ENCODE peak calls at places on chromosomes 2 and 18, in nine cellular contexts. L is GM12865, A is hepatocyte, B is K562, T is fibroblast of lung, Q is fibroblast of mammary gland, O is heart left ventricle, K is ovary, R is endothelial cell. E is an unnamed sample.

GRCh38 chr18:45730832-45731545 is 7.0 kb downstream of the SLC14A1 start:
- DNase-seq in L (no peak), A (no peak), B (no peak), T (peak; percentile 89), Q (peak; percentile 92), O (no peak), K (no peak), R (no peak), E (no peak)

GRCh38 chr2:233473878-233474277 is 92.7 kb downstream of the USP40 start:
- DNase-seq in L (no peak), A (no peak), B (no peak), T (no peak), Q (no peak), O (no peak), K (no peak), R (no peak), E (no peak)

GRCh38 chr18:3029215-3029972 is 16.4 kb upstream of the LPIN2 start:
- DNase-seq in L (no peak), A (peak; percentile 67), B (peak; percentile 61), T (peak; percentile 24), Q (no peak), O (no peak), K (no peak), R (no peak), E (no peak)

GRCh38 chr2:105127288-105127915 is 89.5 kb downstream of the MRPS9 start:
- DNase-seq in L (no peak), A (no peak), B (no peak), T (no peak), Q (no peak), O (no peak), K (no peak), R (no peak), E (no peak)

GRCh38 chr2:176178271-176178806 is 10.1 kb upstream of the HOXD1 start:
- DNase-seq in L (peak; percentile 22), A (no peak), B (no peak), T (peak; percentile 91), Q (peak; percentile 57), O (no peak), K (peak; percentile 69), R (no peak), E (no peak)

GRCh38 chr18:75554644-75555043 is 127.1 kb upstream of the SMIM21 start:
- DNase-seq in L (no peak), A (no peak), B (no peak), T (no peak), Q (no peak), O (no peak), K (no peak), R (no peak), E (no peak)

GRCh38 chr2:8225257-8225656 is 456.6 kb upstream of the ID2 start:
- DNase-seq in L (no peak), A (no peak), B (no peak), T (no peak), Q (no peak), O (peak; percentile 50), K (peak; percentile 60), R (no peak), E (no peak)

GRCh38 chr2:133566967-133567645 is 1.2 kb downstream of the NCKAP5 start:
- DNase-seq in L (no peak), A (peak; percentile 81), B (no peak), T (peak; percentile 88), Q (peak; percentile 6), O (peak; percentile 82), K (no peak), R (no peak), E (no peak)

GRCh38 chr2:72681016-72681995 is 144.5 kb downstream of the EXOC6B start:
- DNase-seq in L (no peak), A (no peak), B (no peak), T (no peak), Q (no peak), O (no peak), K (no peak), R (no peak), E (no peak)

GRCh38 chr18:56358608-56359007 is 279.8 kb downstream of the TXNL1 start:
- DNase-seq in L (no peak), A (no peak), B (no peak), T (no peak), Q (no peak), O (no peak), K (no peak), R (no peak), E (no peak)

GRCh38 chr2:1627628-1628371 is 116.5 kb downstream of the PXDN start:
- DNase-seq in L (no peak), A (no peak), B (no peak), T (peak; percentile 86), Q (no peak), O (no peak), K (peak; percentile 21), R (no peak), E (no peak)

GRCh38 chr2:109333414-109334194 is 204.6 kb downstream of the SH3RF3 start:
- DNase-seq in L (no peak), A (no peak), B (no peak), T (no peak), Q (no peak), O (no peak), K (no peak), R (peak; percentile 38), E (no peak)

DNA sequence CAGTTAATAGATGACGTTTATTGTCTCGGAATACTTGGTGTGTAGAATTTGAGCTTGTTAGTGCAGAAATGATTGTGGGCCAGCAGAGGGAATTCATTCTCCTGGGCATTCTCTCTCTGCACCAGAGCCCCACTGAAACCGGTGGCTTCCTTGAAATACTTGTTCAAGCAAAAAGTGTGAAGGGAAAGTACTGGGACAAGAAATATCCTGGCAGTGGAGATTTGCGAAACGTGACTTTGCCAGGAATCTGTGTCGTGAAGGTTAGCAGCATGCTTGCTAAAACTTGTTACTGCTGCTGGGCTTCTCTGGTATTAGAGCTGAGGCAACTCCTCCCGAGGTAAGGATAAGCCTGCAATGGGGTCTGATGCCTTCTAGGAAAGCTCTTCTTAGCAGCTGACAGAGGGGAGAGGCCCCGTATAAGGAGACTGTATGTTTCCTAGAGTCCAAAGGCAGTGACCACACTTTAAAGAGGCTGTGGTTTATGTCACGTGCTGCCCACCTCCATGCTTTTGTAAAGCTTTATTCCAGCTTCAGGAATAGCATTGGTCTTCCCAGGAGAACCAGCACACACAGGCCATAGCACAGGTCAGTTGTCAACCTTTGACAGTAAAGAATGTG is 2.1 kb downstream of the ITGA6 start:
- DNase-seq in L (no peak), A (peak; percentile 50), B (no peak), T (peak; percentile 20), Q (no peak), O (no peak), K (no peak), R (no peak), E (no peak)
- TF ChIP-seq CTCF in L (no peak), A (no peak), B (no peak), T (no peak), Q (no peak), O (no peak), K (no peak), R (no peak), E (no peak)

GRCh38 chr2:48753228-48753627 is 2.3 kb downstream of the LHCGR start:
- DNase-seq in L (peak; percentile 17), A (no peak), B (no peak), T (no peak), Q (no peak), O (no peak), K (no peak), R (no peak), E (no peak)
- TF ChIP-seq CTCF in L (no peak), A (no peak), B (no peak), T (no peak), Q (no peak), O (no peak), K (no peak), R (no peak), E (no peak)

GRCh38 chr18:50044402-50044801 is 150.5 kb downstream of the MYO5B start:
- DNase-seq in L (no peak), A (peak; percentile 21), B (no peak), T (no peak), Q (no peak), O (no peak), K (no peak), R (no peak), E (no peak)
- TF ChIP-seq CTCF in L (no peak), A (no peak), B (no peak), T (no peak), Q (no peak), O (no peak), K (no peak), R (peak; percentile 17), E (no peak)

GRCh38 chr2:207528980-207529329 is 807 bp upstream of the CREB1 start:
- DNase-seq in L (peak; percentile 82), A (peak; percentile 56), B (peak; percentile 41), T (peak; percentile 44), Q (peak; percentile 46), O (no peak), K (no peak), R (peak; percentile 55), E (peak; percentile 61)

GRCh38 chr2:207530160-207531023 is 630 bp downstream of the CREB1 start:
- DNase-seq in L (peak; percentile 66), A (peak; percentile 54), B (peak; percentile 42), T (peak; percentile 25), Q (peak; percentile 43), O (peak; percentile 61), K (peak; percentile 64), R (peak; percentile 33), E (peak; percentile 65)

GRCh38 chr2:207532676-207533075 is 2.9 kb downstream of the CREB1 start:
- DNase-seq in L (no peak), A (no peak), B (no peak), T (no peak), Q (no peak), O (no peak), K (no peak), R (no peak), E (no peak)

GRCh38 chr2:207531024-207531411 is 1.3 kb downstream of the CREB1 start:
- DNase-seq in L (peak; percentile 57), A (no peak), B (no peak), T (peak; percentile 25), Q (peak; percentile 34), O (no peak), K (no peak), R (no peak), E (no peak)

DNA sequence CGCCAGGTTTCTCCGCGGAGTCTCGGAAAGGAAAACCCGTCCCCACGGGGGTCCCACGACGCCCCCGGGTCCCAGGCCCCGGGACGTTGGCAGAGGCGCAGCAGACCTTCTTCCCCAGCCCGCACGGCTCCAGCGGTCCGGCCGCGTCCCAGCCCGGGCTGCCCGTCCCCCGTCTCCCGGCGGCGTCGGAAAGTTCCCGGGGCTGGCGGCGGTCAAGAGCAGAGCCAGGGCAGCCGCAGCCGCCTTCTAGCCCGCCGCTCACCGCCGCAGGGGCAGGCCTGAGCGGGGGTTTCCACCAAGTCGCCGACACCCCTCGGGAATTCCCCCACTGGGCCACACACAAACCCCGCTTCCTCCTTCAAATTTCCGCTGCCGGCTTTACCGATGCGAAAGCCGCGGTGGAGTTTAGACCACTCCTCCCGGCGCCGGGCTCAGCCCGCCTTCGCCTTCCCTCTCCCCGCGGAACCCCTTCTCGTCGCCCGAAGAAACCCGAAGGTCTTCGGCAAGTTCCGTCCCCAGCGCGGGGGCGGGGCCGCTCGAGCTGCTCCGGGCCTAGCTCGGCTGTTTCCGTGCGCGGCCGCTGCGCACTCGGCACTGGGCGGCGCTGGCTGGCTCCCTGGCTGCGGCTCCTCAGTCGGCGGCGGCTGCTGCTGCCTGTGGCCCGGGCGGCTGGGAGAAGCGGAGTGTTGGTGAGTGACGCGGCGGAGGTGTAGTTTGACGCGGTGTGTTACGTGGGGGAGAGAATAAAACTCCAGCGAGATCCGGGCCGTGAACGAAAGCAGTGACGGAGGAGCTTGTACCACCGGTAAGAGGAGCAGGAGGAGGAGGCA is at the start of gene CREB1:
- DNase-seq in L (peak; percentile 99), A (peak; percentile 99), B (peak; percentile 92), T (peak; percentile 99), Q (peak; percentile 98), O (peak; percentile 98), K (peak; percentile 100), R (peak; percentile 100), E (peak; percentile 99)
- TF ChIP-seq CTCF in L (no peak), A (peak; percentile 11), B (no peak), T (no peak), Q (no peak), O (peak; percentile 11), K (peak; percentile 39), R (no peak), E (peak; percentile 1)